ENCODE peak calls at places on chromosomes 7 and 10, in six cellular contexts. One of them, this sample, is unnamed.

GRCh38 chr10:373015-373414 is 237.8 kb downstream of the ZMYND11 start:
- DNase-seq in AG04450: no peak
- DNase-seq in activated B cell treated with CpG ODN at 0.5 μM for 24 hours: no peak
- DNase-seq in body of pancreas: no peak
- DNase-seq in pancreas: no peak
- DNase-seq in colonic mucosa: no peak
- DNase-seq in this sample: no peak

GRCh38 chr7:81470084-81470723 is 299.6 kb downstream of the HGF start:
- DNase-seq in AG04450: peak
- DNase-seq in activated B cell treated with CpG ODN at 0.5 μM for 24 hours: no peak
- DNase-seq in body of pancreas: peak
- DNase-seq in pancreas: peak
- DNase-seq in colonic mucosa: peak
- DNase-seq in this sample: peak

GRCh38 chr10:132546567-132547420 is 9.2 kb downstream of the INPP5A start:
- DNase-seq in AG04450: no peak
- DNase-seq in activated B cell treated with CpG ODN at 0.5 μM for 24 hours: peak
- DNase-seq in body of pancreas: peak
- DNase-seq in pancreas: peak
- DNase-seq in colonic mucosa: no peak
- DNase-seq in this sample: no peak

GRCh38 chr10:110802551-110803238 is 69.0 kb upstream of the PDCD4 start:
- DNase-seq in AG04450: peak
- DNase-seq in activated B cell treated with CpG ODN at 0.5 μM for 24 hours: no peak
- DNase-seq in body of pancreas: peak
- DNase-seq in pancreas: peak
- DNase-seq in colonic mucosa: peak
- DNase-seq in this sample: peak

GRCh38 chr7:81285142-81285871 is 366.5 kb upstream of the SEMA3C start:
- DNase-seq in AG04450: peak
- DNase-seq in activated B cell treated with CpG ODN at 0.5 μM for 24 hours: no peak
- DNase-seq in body of pancreas: no peak
- DNase-seq in pancreas: no peak
- DNase-seq in colonic mucosa: no peak
- DNase-seq in this sample: peak

GRCh38 chr7:134024729-134025128 is 102.4 kb upstream of the LRGUK start:
- DNase-seq in AG04450: peak
- DNase-seq in activated B cell treated with CpG ODN at 0.5 μM for 24 hours: no peak
- DNase-seq in body of pancreas: no peak
- DNase-seq in pancreas: no peak
- DNase-seq in colonic mucosa: no peak
- DNase-seq in this sample: no peak

GRCh38 chr10:21084700-21085099 is 187.6 kb upstream of the NEBL start:
- DNase-seq in AG04450: no peak
- DNase-seq in activated B cell treated with CpG ODN at 0.5 μM for 24 hours: no peak
- DNase-seq in body of pancreas: no peak
- DNase-seq in pancreas: no peak
- DNase-seq in colonic mucosa: no peak
- DNase-seq in this sample: no peak

GRCh38 chr10:124917168-124917938 is 24.6 kb upstream of the ZRANB1 start:
- DNase-seq in AG04450: no peak
- DNase-seq in activated B cell treated with CpG ODN at 0.5 μM for 24 hours: peak
- DNase-seq in body of pancreas: peak
- DNase-seq in pancreas: peak
- DNase-seq in colonic mucosa: peak
- DNase-seq in this sample: peak

GRCh38 chr7:29488977-29489376 is 74.7 kb upstream of the PRR15 start:
- DNase-seq in AG04450: no peak
- DNase-seq in activated B cell treated with CpG ODN at 0.5 μM for 24 hours: no peak
- DNase-seq in body of pancreas: no peak
- DNase-seq in pancreas: no peak
- DNase-seq in colonic mucosa: no peak
- DNase-seq in this sample: peak

GRCh38 chr10:95377950-95378349 is 87.1 kb upstream of the PDLIM1 start:
- DNase-seq in AG04450: no peak
- DNase-seq in activated B cell treated with CpG ODN at 0.5 μM for 24 hours: no peak
- DNase-seq in body of pancreas: no peak
- DNase-seq in pancreas: no peak
- DNase-seq in colonic mucosa: no peak
- DNase-seq in this sample: no peak

GRCh38 chr7:44185729-44186128 is 3.5 kb downstream of the GCK start:
- DNase-seq in AG04450: no peak
- DNase-seq in activated B cell treated with CpG ODN at 0.5 μM for 24 hours: no peak
- DNase-seq in body of pancreas: no peak
- DNase-seq in pancreas: no peak
- DNase-seq in colonic mucosa: no peak
- DNase-seq in this sample: no peak

GRCh38 chr10:51675088-51675487 is 24.3 kb downstream of the CSTF2T start:
- DNase-seq in AG04450: no peak
- DNase-seq in activated B cell treated with CpG ODN at 0.5 μM for 24 hours: no peak
- DNase-seq in body of pancreas: no peak
- DNase-seq in pancreas: no peak
- DNase-seq in colonic mucosa: no peak
- DNase-seq in this sample: no peak

GRCh38 chr10:46239247-46239646 is 47.5 kb upstream of the ANTXRL start:
- DNase-seq in AG04450: no peak
- DNase-seq in activated B cell treated with CpG ODN at 0.5 μM for 24 hours: no peak
- DNase-seq in body of pancreas: no peak
- DNase-seq in pancreas: no peak
- DNase-seq in colonic mucosa: no peak
- DNase-seq in this sample: no peak

GRCh38 chr7:1899201-1899600 is 229.1 kb downstream of the ELFN1 start:
- DNase-seq in AG04450: peak
- DNase-seq in activated B cell treated with CpG ODN at 0.5 μM for 24 hours: no peak
- DNase-seq in body of pancreas: no peak
- DNase-seq in pancreas: no peak
- DNase-seq in colonic mucosa: no peak
- DNase-seq in this sample: peak

GRCh38 chr10:75034131-75034512 is 77.3 kb upstream of the SAMD8 start:
- DNase-seq in AG04450: no peak
- DNase-seq in activated B cell treated with CpG ODN at 0.5 μM for 24 hours: no peak
- DNase-seq in body of pancreas: no peak
- DNase-seq in pancreas: no peak
- DNase-seq in colonic mucosa: no peak
- DNase-seq in this sample: no peak

GRCh38 chr7:18087687-18088078 is 60.0 kb upstream of the PRPS1L1 start:
- DNase-seq in AG04450: no peak
- DNase-seq in activated B cell treated with CpG ODN at 0.5 μM for 24 hours: no peak
- DNase-seq in body of pancreas: no peak
- DNase-seq in pancreas: no peak
- DNase-seq in colonic mucosa: no peak
- DNase-seq in this sample: no peak

GRCh38 chr7:12089951-12090756 is 120.9 kb upstream of the TMEM106B start:
- DNase-seq in AG04450: no peak
- DNase-seq in activated B cell treated with CpG ODN at 0.5 μM for 24 hours: no peak
- DNase-seq in body of pancreas: no peak
- DNase-seq in pancreas: no peak
- DNase-seq in colonic mucosa: no peak
- DNase-seq in this sample: no peak

GRCh38 chr7:79050592-79050991 is 402.9 kb downstream of the MAGI2 start:
- DNase-seq in AG04450: peak
- DNase-seq in activated B cell treated with CpG ODN at 0.5 μM for 24 hours: no peak
- DNase-seq in body of pancreas: no peak
- DNase-seq in pancreas: no peak
- DNase-seq in colonic mucosa: no peak
- DNase-seq in this sample: peak

GRCh38 chr7:129840757-129841156 is 112.0 kb downstream of the UBE2H start:
- DNase-seq in AG04450: no peak
- DNase-seq in activated B cell treated with CpG ODN at 0.5 μM for 24 hours: no peak
- DNase-seq in body of pancreas: no peak
- DNase-seq in pancreas: no peak
- DNase-seq in colonic mucosa: no peak
- DNase-seq in this sample: no peak

GRCh38 chr10:84244651-84245270 is at the start of gene RGR:
- DNase-seq in AG04450: no peak
- DNase-seq in activated B cell treated with CpG ODN at 0.5 μM for 24 hours: no peak
- DNase-seq in body of pancreas: no peak
- DNase-seq in pancreas: peak
- DNase-seq in colonic mucosa: no peak
- DNase-seq in this sample: no peak

GRCh38 chr10:68560916-68561691 is 967 bp downstream of the TET1 start:
- DNase-seq in AG04450: no peak
- DNase-seq in activated B cell treated with CpG ODN at 0.5 μM for 24 hours: peak
- DNase-seq in body of pancreas: peak
- DNase-seq in pancreas: no peak
- DNase-seq in colonic mucosa: no peak
- DNase-seq in this sample: no peak

DNA sequence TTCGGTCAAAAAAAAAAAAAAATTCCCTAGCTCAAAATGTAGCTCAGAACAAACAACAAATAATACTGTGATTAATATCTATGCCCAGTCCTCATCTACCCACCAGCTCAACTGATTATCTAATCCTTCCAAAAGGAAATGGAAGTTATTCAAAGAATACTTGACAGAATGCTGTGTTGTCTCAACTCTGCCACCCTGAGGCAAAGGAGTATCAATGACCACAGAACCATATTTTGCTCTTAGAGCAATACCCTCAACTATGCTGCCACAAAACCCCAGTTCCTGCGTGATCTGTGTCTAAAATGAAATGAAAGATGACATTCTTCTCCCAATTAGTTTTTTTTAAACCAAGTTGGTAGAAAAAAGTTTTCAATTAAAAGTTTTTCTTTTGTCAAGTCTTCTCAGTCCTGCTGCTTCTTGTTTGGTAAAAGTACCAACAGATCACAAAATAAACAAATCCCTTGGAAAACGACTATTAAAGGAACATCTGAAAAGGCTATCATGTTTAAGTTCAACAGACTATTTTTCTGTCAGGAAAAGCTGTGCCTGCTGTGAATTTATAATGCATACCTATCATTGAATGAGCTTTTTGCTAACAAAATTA is 21.6 kb downstream of the RBM28 start:
- DNase-seq in AG04450: no peak
- DNase-seq in activated B cell treated with CpG ODN at 0.5 μM for 24 hours: no peak
- DNase-seq in body of pancreas: no peak
- DNase-seq in pancreas: no peak
- DNase-seq in colonic mucosa: no peak
- DNase-seq in this sample: peak
- TF ChIP-seq CTCF in AG04450: peak
- TF ChIP-seq CTCF in activated B cell treated with CpG ODN at 0.5 μM for 24 hours: no peak
- TF ChIP-seq CTCF in body of pancreas: peak
- TF ChIP-seq CTCF in pancreas: no peak
- TF ChIP-seq CTCF in colonic mucosa: peak
- TF ChIP-seq CTCF in this sample: peak

DNA sequence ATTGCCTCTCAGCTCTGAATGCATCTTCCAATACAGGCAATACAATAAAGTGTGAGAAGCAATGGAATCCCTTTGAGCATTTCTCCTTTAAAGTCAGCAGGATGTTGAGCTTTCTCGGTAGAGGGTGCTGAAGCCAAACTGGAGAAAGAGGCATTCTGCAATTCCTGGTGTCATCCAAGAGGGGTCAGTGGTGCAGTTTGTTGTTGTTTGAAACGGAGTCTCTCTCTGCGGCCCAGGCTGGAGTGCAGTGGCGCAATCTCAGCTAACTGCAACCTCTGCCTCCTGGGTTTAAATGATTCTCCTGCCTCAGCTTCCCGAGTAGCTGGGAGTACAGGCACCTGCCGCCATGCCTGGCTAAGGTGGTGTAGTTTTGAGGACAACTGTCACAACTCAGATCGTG is 486.5 kb downstream of the CALN1 start:
- DNase-seq in AG04450: no peak
- DNase-seq in activated B cell treated with CpG ODN at 0.5 μM for 24 hours: no peak
- DNase-seq in body of pancreas: no peak
- DNase-seq in pancreas: no peak
- DNase-seq in colonic mucosa: no peak
- DNase-seq in this sample: no peak
- TF ChIP-seq CTCF in AG04450: no peak
- TF ChIP-seq CTCF in activated B cell treated with CpG ODN at 0.5 μM for 24 hours: no peak
- TF ChIP-seq CTCF in body of pancreas: no peak
- TF ChIP-seq CTCF in pancreas: no peak
- TF ChIP-seq CTCF in colonic mucosa: no peak
- TF ChIP-seq CTCF in this sample: no peak

GRCh38 chr10:127278001-127278400 is 81.6 kb upstream of the INSYN2A start:
- DNase-seq in AG04450: peak
- DNase-seq in activated B cell treated with CpG ODN at 0.5 μM for 24 hours: no peak
- DNase-seq in body of pancreas: no peak
- DNase-seq in pancreas: no peak
- DNase-seq in colonic mucosa: no peak
- DNase-seq in this sample: peak
- TF ChIP-seq CTCF in AG04450: peak
- TF ChIP-seq CTCF in activated B cell treated with CpG ODN at 0.5 μM for 24 hours: no peak
- TF ChIP-seq CTCF in body of pancreas: no peak
- TF ChIP-seq CTCF in pancreas: no peak
- TF ChIP-seq CTCF in colonic mucosa: no peak
- TF ChIP-seq CTCF in this sample: peak

DNA sequence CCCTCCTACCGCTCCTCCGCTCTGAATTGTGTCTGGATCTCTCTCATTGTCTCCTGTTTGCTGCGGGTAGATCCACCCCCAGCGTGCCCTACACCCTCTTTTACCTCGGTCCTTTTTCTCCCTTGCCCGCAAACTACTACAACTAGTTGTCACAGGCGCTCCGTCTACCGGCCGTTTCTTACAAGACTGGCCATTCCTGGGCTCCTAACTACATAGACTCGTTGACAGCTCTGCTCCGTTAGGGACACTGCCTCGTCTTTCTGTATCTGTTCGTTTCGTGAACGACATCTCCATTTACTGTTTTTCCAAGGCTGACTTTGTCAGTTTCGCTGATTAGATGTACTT is 793 bp downstream of the TAF3 start:
- DNase-seq in AG04450: no peak
- DNase-seq in activated B cell treated with CpG ODN at 0.5 μM for 24 hours: no peak
- DNase-seq in body of pancreas: peak
- DNase-seq in pancreas: peak
- DNase-seq in colonic mucosa: peak
- DNase-seq in this sample: peak
- TF ChIP-seq CTCF in AG04450: peak
- TF ChIP-seq CTCF in activated B cell treated with CpG ODN at 0.5 μM for 24 hours: no peak
- TF ChIP-seq CTCF in body of pancreas: peak
- TF ChIP-seq CTCF in pancreas: no peak
- TF ChIP-seq CTCF in colonic mucosa: no peak
- TF ChIP-seq CTCF in this sample: peak

DNA sequence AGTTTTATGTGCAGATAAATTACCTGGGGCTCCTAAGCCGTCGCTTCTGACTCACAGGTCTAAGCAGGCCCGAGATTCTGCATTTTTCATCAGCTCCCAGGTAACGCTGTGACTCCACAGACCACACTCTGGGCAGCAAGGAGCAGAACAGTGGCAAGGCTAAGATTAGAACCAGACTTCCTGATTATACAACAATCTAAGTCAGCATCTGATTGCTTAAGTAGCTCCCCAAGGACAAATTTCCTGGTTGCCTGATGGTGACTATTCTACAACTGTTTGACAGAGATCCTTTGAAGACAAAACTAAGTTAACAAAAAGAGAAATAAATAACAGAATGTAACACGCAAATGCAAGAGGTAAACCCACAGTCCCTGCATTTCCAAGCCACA is 69.0 kb downstream of the CREB3L2 start:
- DNase-seq in AG04450: no peak
- DNase-seq in activated B cell treated with CpG ODN at 0.5 μM for 24 hours: no peak
- DNase-seq in body of pancreas: no peak
- DNase-seq in pancreas: no peak
- DNase-seq in colonic mucosa: no peak
- DNase-seq in this sample: peak
- TF ChIP-seq CTCF in AG04450: no peak
- TF ChIP-seq CTCF in activated B cell treated with CpG ODN at 0.5 μM for 24 hours: no peak
- TF ChIP-seq CTCF in body of pancreas: no peak
- TF ChIP-seq CTCF in pancreas: no peak
- TF ChIP-seq CTCF in colonic mucosa: no peak
- TF ChIP-seq CTCF in this sample: no peak

This sample was measured in HFFc6.